ENCODE peak calls at places on chromosomes 7 and 10, in six cellular contexts. G, U, L, V, X and N are unnamed samples.
A peak's percentile ranks its signal among the peaks of the same experiment; 100 is the strongest.

GRCh38 chr7:8724080-8724718 is 290.8 kb downstream of the NXPH1 start:
- DNase-seq in G (peak; percentile 15), U (peak; percentile 68), L (no peak), V (peak; percentile 54), X (no peak), N (peak; percentile 85)

GRCh38 chr10:70815504-70816219 is at the start of gene SGPL1:
- DNase-seq in G (peak; percentile 89), U (peak; percentile 95), L (peak; percentile 88), V (peak; percentile 96), X (peak; percentile 87), N (peak; percentile 92)

GRCh38 chr7:98265841-98266271 is 13.8 kb upstream of the TECPR1 start:
- DNase-seq in G (no peak), U (no peak), L (no peak), V (no peak), X (no peak), N (peak; percentile 94)

GRCh38 chr10:116632831-116633600 is 12.3 kb downstream of the PNLIPRP2 start:
- DNase-seq in G (no peak), U (no peak), L (no peak), V (no peak), X (no peak), N (no peak)

GRCh38 chr10:52999258-52999657 is 226.7 kb upstream of the MBL2 start:
- DNase-seq in G (no peak), U (no peak), L (no peak), V (no peak), X (no peak), N (no peak)

GRCh38 chr7:81685263-81685868 is 84.5 kb downstream of the HGF start:
- DNase-seq in G (no peak), U (no peak), L (no peak), V (no peak), X (no peak), N (no peak)

GRCh38 chr7:158973440-158973839 is 117.1 kb downstream of the DYNC2I1 start:
- DNase-seq in G (peak; percentile 52), U (peak; percentile 86), L (peak; percentile 63), V (no peak), X (peak; percentile 28), N (peak; percentile 91)

GRCh38 chr10:3874988-3875841 is 90.2 kb upstream of the KLF6 start:
- DNase-seq in G (no peak), U (no peak), L (no peak), V (no peak), X (no peak), N (no peak)

GRCh38 chr7:129855234-129855673 is 97.5 kb downstream of the UBE2H start:
- DNase-seq in G (no peak), U (peak; percentile 43), L (no peak), V (no peak), X (no peak), N (no peak)

GRCh38 chr7:149448961-149449360 is 11.9 kb downstream of the ZNF777 start:
- DNase-seq in G (no peak), U (no peak), L (no peak), V (no peak), X (no peak), N (no peak)

GRCh38 chr10:83164134-83164533 is 975.2 kb upstream of the GHITM start:
- DNase-seq in G (no peak), U (no peak), L (no peak), V (no peak), X (no peak), N (no peak)

GRCh38 chr7:2287742-2288141 is 26.5 kb downstream of the SNX8 start:
- DNase-seq in G (no peak), U (no peak), L (no peak), V (no peak), X (no peak), N (no peak)

GRCh38 chr10:43444313-43444712 is 7.4 kb downstream of the ZNF487 start:
- DNase-seq in G (no peak), U (no peak), L (no peak), V (no peak), X (no peak), N (no peak)

GRCh38 chr7:100855515-100855914 is 3.0 kb downstream of the SLC12A9 start:
- DNase-seq in G (no peak), U (no peak), L (no peak), V (no peak), X (no peak), N (peak; percentile 44)

GRCh38 chr10:98041352-98042043 is 11.1 kb upstream of the CRTAC1 start:
- DNase-seq in G (peak; percentile 49), U (peak; percentile 67), L (peak; percentile 34), V (peak; percentile 75), X (peak; percentile 33), N (peak; percentile 89)

GRCh38 chr10:1745794-1746456 is 8.6 kb upstream of the ADARB2 start:
- DNase-seq in G (no peak), U (no peak), L (no peak), V (no peak), X (no peak), N (no peak)